ENCODE peak calls at places on chromosomes 2 and 18, in six cellular contexts. I is NCI-H2081; C is aorta; B is activated CD4-positive, alpha-beta T cell treated with anti-CD3 and anti-CD28 coated beads, Interleukin-2, amount 10 ng/mL, durations not matched to agents 7 days and 5 days; O is stimulated activated CD4-positive, alpha-beta T cell treated with anti-CD3 and anti-CD28 coated beads, Interleukin-1b, Interleukin-23, amount 100 ng/mL, for 48 hours; R is BJ. A is an unnamed sample.

GRCh38 chr2:239262484-239263230 is 138.2 kb downstream of the HDAC4 start:
- DNase-seq in I (no peak), C (no peak), B (no peak), O (no peak), R (no peak), A (no peak)

GRCh38 chr2:203105996-203106395 is 91.3 kb downstream of the NBEAL1 start:
- DNase-seq in I (no peak), C (no peak), B (no peak), O (no peak), R (no peak), A (peak)

GRCh38 chr18:74901347-74902169 is 303.9 kb downstream of the ZNF407 start:
- DNase-seq in I (no peak), C (no peak), B (no peak), O (no peak), R (no peak), A (no peak)

GRCh38 chr18:69882965-69883668 is 64.6 kb downstream of the CD226 start:
- DNase-seq in I (no peak), C (no peak), B (no peak), O (no peak), R (no peak), A (no peak)

GRCh38 chr18:394997-395383 is 105.5 kb downstream of the COLEC12 start:
- DNase-seq in I (peak), C (peak), B (no peak), O (no peak), R (peak), A (no peak)

GRCh38 chr18:24198461-24198860 is 59.6 kb downstream of the CABYR start:
- DNase-seq in I (no peak), C (no peak), B (no peak), O (no peak), R (no peak), A (no peak)

GRCh38 chr2:206856474-206856873 is 82.8 kb upstream of the CPO start:
- DNase-seq in I (no peak), C (no peak), B (no peak), O (no peak), R (no peak), A (no peak)

GRCh38 chr2:201886504-201886903 is 80.2 kb downstream of the CDK15 start:
- DNase-seq in I (no peak), C (no peak), B (no peak), O (no peak), R (peak), A (no peak)

GRCh38 chr2:222315443-222316121 is 16.8 kb upstream of the PAX3 start:
- DNase-seq in I (peak), C (no peak), B (no peak), O (no peak), R (no peak), A (no peak)

GRCh38 chr2:221268631-221269030 is 303.5 kb downstream of the EPHA4 start:
- DNase-seq in I (no peak), C (no peak), B (no peak), O (no peak), R (no peak), A (no peak)

GRCh38 chr2:767944-768343 is 90.7 kb upstream of the TMEM18 start:
- DNase-seq in I (no peak), C (no peak), B (no peak), O (no peak), R (no peak), A (no peak)

GRCh38 chr2:233065954-233066470 is 5.9 kb downstream of the INPP5D start:
- DNase-seq in I (no peak), C (no peak), B (no peak), O (no peak), R (no peak), A (no peak)

GRCh38 chr2:178498137-178498536 is 17.9 kb downstream of the PLEKHA3 start:
- DNase-seq in I (no peak), C (no peak), B (no peak), O (no peak), R (no peak), A (no peak)

GRCh38 chr2:17754773-17755425 is 961 bp downstream of the GEN1 start:
- DNase-seq in I (no peak), C (no peak), B (no peak), O (no peak), R (no peak), A (no peak)

GRCh38 chr18:46736136-46736535 is 20.7 kb downstream of the ST8SIA5 start:
- DNase-seq in I (no peak), C (no peak), B (no peak), O (no peak), R (no peak), A (no peak)

GRCh38 chr2:220005362-220005761 is 377.9 kb downstream of the SLC4A3 start:
- DNase-seq in I (no peak), C (no peak), B (no peak), O (no peak), R (no peak), A (no peak)

GRCh38 chr2:241230435-241230834 is 42.0 kb downstream of the ANO7 start:
- DNase-seq in I (no peak), C (peak), B (no peak), O (no peak), R (no peak), A (no peak)

GRCh38 chr18:13548944-13549878 is 177.1 kb downstream of the FAM210A start:
- DNase-seq in I (no peak), C (no peak), B (no peak), O (no peak), R (no peak), A (no peak)

GRCh38 chr2:64797881-64798590 is 144.3 kb upstream of the SERTAD2 start:
- DNase-seq in I (peak), C (no peak), B (no peak), O (no peak), R (no peak), A (no peak)

GRCh38 chr2:170235860-170236638 is 58.1 kb downstream of the MYO3B start:
- DNase-seq in I (peak), C (no peak), B (peak), O (peak), R (no peak), A (peak)